ENCODE peak calls at places on chromosomes 11 and 22, in seven cellular contexts. E is IMR-90; G is CD8-positive, alpha-beta memory T cell; H is effector memory CD4-positive, alpha-beta T cell; X is right atrium auricular region; Q is astrocyte; B is adrenal gland. N is an unnamed sample.
A peak's percentile ranks its signal among the peaks of the same experiment; 100 is the strongest.

GRCh38 chr11:91664521-91664920 is 560.1 kb upstream of the FAT3 start:
- DNase-seq in Q (no peak), X (no peak), G (no peak), E (no peak), B (no peak), H (no peak), N (no peak)

GRCh38 chr11:85307381-85307780 is 319.8 kb downstream of the DLG2 start:
- DNase-seq in X (no peak), B (no peak), E (no peak), Q (peak; percentile 41), G (no peak), H (no peak), N (no peak)

GRCh38 chr11:125692887-125693286 is 12.2 kb upstream of the ACRV1 start:
- DNase-seq in B (no peak), G (no peak), H (no peak), X (no peak), E (no peak), Q (no peak), N (no peak)

GRCh38 chr22:37218771-37219411 is 6.6 kb upstream of the SSTR3 start:
- DNase-seq in B (no peak), Q (no peak), E (no peak), H (peak; percentile 54), X (no peak), G (peak; percentile 51), N (no peak)

GRCh38 chr11:15118431-15118830 is 3.7 kb downstream of the INSC start:
- DNase-seq in G (no peak), Q (no peak), B (no peak), H (no peak), X (no peak), E (no peak), N (no peak)

GRCh38 chr11:120112174-120112796 is 25.6 kb downstream of the TRIM29 start:
- DNase-seq in X (no peak), B (no peak), Q (no peak), E (no peak), G (no peak), H (no peak), N (no peak)

GRCh38 chr11:109264128-109264527 is 157.9 kb upstream of the C11orf87 start:
- DNase-seq in X (no peak), H (no peak), G (no peak), B (no peak), Q (no peak), E (no peak), N (no peak)

GRCh38 chr11:76329084-76329648 is 51.8 kb downstream of the THAP12 start:
- DNase-seq in Q (peak; percentile 37), B (no peak), G (no peak), H (no peak), X (no peak), E (peak; percentile 49), N (no peak)

GRCh38 chr22:18931905-18932652 is 4.0 kb downstream of the PRODH start:
- DNase-seq in E (no peak), H (no peak), Q (no peak), X (no peak), G (no peak), B (no peak), N (no peak)

GRCh38 chr11:94455861-94456260 is 37.8 kb downstream of the MRE11 start:
- DNase-seq in E (no peak), H (no peak), Q (no peak), G (no peak), X (no peak), B (peak; percentile 2), N (no peak)

GRCh38 chr11:15430381-15430780 is 315.7 kb downstream of the INSC start:
- DNase-seq in Q (no peak), E (no peak), X (no peak), G (no peak), H (no peak), B (no peak), N (no peak)

GRCh38 chr22:32800158-32800557 is 1.3 kb upstream of the TIMP3 start:
- DNase-seq in G (no peak), H (no peak), B (no peak), Q (no peak), X (no peak), E (no peak), N (no peak)

GRCh38 chr11:116472661-116473060 is 300.1 kb downstream of the BUD13 start:
- DNase-seq in G (no peak), Q (no peak), H (no peak), B (no peak), E (no peak), X (no peak), N (no peak)

GRCh38 chr22:42608481-42609361 is 6.0 kb downstream of the POLDIP3 start:
- DNase-seq in E (peak; percentile 76), H (no peak), Q (peak; percentile 66), B (no peak), G (no peak), X (no peak), N (peak; percentile 45)

GRCh38 chr22:28023036-28023435 is 104.0 kb upstream of the PITPNB start:
- DNase-seq in X (peak; percentile 43), G (no peak), B (no peak), Q (no peak), H (no peak), E (no peak), N (no peak)

GRCh38 chr11:58204042-58204441 is at the start of gene OR1S2:
- DNase-seq in B (no peak), X (no peak), G (no peak), Q (no peak), H (no peak), E (no peak), N (no peak)

GRCh38 chr11:31798057-31799035 is 12.8 kb downstream of the PAX6 start:
- DNase-seq in H (no peak), E (no peak), X (no peak), B (no peak), G (no peak), Q (no peak), N (no peak)

GRCh38 chr11:72635309-72635915 is 38.8 kb downstream of the PDE2A start:
- DNase-seq in E (no peak), B (no peak), G (no peak), Q (no peak), X (no peak), H (no peak), N (no peak)

GRCh38 chr11:65859134-65859811 is 960 bp upstream of the MUS81 start:
- DNase-seq in X (peak; percentile 100), E (peak; percentile 98), H (peak; percentile 96), Q (peak; percentile 96), B (peak; percentile 99), G (peak; percentile 98), N (peak; percentile 99)
- H3K36me3 ChIP-seq in X (peaks cover 47% of the 10 kb centered on the region), E (peaks cover 50% of the 10 kb centered on the region), H (peaks cover 42% of the 10 kb centered on the region), Q (peaks cover 38% of the 10 kb centered on the region), B (peaks cover 41% of the 10 kb centered on the region), G (peaks cover 47% of the 10 kb centered on the region), N (peaks cover 64% of the 10 kb centered on the region)

GRCh38 chr22:49019737-49020136 is 807.9 kb downstream of the BRD1 start:
- DNase-seq in E (no peak), G (no peak), Q (no peak), B (no peak), X (no peak), H (no peak), N (no peak)
- H3K9me3 ChIP-seq in E (peaks cover 59% of the 10 kb centered on the region), G (no peaks in the 10 kb centered on the region), Q (no peaks in the 10 kb centered on the region), B (no peaks in the 10 kb centered on the region), X (no peaks in the 10 kb centered on the region), H (no peaks in the 10 kb centered on the region), N (no peaks in the 10 kb centered on the region)

GRCh38 chr11:73757598-73757997 is 3.3 kb downstream of the RAB6A start:
- DNase-seq in X (no peak), G (no peak), E (no peak), Q (no peak), B (no peak), H (no peak), N (no peak)
- H3K4me3 ChIP-seq in X (no peak overlapping the region), G (no peak overlapping the region), E (no peak overlapping the region), Q (no peak overlapping the region), B (no peak overlapping the region), H (no peak overlapping the region), N (no peak overlapping the region)

DNA sequence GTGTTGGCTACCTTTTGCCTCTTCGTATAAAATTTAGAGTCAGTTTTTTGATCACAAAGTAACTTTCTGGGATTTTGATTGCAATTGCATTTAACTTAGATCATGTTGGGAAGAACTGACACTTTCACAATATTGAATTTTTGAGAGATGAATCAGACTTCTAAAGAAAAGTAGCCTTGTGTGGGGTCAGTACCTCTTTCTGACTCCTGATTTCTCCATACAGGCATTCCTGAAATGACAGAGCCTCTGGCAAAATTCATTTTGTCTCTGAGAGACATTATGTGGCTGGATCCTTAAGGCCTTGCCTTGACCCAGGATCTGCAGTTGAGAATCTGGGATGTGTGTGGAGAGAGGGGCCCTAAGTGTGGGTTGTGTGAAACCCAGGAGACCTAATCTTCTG is 37.8 kb downstream of the PPFIBP2 start:
- DNase-seq in B (peak; percentile 23), Q (no peak), X (no peak), E (peak; percentile 43), H (no peak), G (no peak), N (no peak)
- H3K36me3 ChIP-seq in B (no peaks in the 10 kb centered on the region), Q (no peaks in the 10 kb centered on the region), X (no peaks in the 10 kb centered on the region), E (no peaks in the 10 kb centered on the region), H (no peaks in the 10 kb centered on the region), G (no peaks in the 10 kb centered on the region), N (no peaks in the 10 kb centered on the region)

DNA sequence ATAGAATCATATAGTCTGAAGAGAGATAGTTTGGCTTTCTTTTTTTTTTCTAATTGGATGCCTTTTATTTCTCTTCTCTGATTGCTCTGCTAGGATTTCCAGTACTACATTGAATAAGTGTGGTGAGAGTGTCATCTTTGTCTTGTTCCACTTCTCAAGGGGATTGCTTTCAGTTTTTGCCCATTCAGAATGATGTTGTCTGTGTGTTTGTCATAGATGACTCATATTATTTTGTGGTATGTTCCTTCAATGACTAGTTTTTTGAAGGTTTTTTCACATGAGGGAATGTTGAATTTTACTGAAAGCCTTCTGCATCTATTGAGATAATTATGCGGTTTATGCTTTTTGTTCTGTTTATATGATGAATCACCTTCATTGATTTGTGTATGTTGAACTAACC is 10.4 kb upstream of the OR4P4 start:
- DNase-seq in G (no peak), Q (no peak), H (no peak), X (no peak), B (no peak), E (no peak), N (no peak)
- H3K9me3 ChIP-seq in G (no peaks in the 10 kb centered on the region), Q (peaks cover 2% of the 10 kb centered on the region), H (no peaks in the 10 kb centered on the region), X (no peaks in the 10 kb centered on the region), B (no peaks in the 10 kb centered on the region), E (peaks cover 4% of the 10 kb centered on the region), N (no peaks in the 10 kb centered on the region)

GRCh38 chr11:44320289-44320973 is 10.5 kb upstream of the ALX4 start:
- DNase-seq in B (no peak), Q (no peak), X (no peak), E (no peak), H (no peak), G (no peak), N (no peak)
- H3K4me3 ChIP-seq in B (no peak overlapping the region), Q (no peak overlapping the region), X (no peak overlapping the region), E (no peak overlapping the region), H (no peak overlapping the region), G (no peak overlapping the region), N (no peak overlapping the region)

DNA sequence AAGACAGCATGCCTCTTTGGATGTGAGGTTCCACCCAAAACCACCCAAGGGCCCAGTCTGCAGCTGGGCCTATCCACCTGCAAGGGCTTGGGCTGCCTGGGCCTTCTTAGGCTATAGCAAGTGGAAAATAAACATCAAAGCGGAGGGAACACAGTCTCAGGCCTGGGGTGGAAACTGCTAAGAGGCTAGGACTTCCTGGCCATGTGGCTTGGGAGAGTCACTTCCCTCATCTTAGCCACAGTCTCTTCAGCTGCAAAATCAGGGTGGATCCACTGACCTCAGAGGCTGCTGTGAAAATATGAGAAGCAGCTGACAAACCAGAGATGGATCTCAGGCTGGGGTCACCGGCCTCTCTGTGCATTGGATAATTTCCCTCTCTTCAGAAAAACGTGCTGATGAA is 30.6 kb upstream of the TFIP11 start:
- DNase-seq in H (no peak), G (no peak), E (no peak), X (no peak), B (peak; percentile 27), Q (no peak), N (no peak)
- H3K36me3 ChIP-seq in H (peaks cover 26% of the 10 kb centered on the region), G (peaks cover 6% of the 10 kb centered on the region), E (peaks cover 17% of the 10 kb centered on the region), X (peaks cover 17% of the 10 kb centered on the region), B (peaks cover 26% of the 10 kb centered on the region), Q (peaks cover 11% of the 10 kb centered on the region), N (peaks cover 4% of the 10 kb centered on the region)